ENCODE peak calls at places on chromosomes 12 and 14, in five cellular contexts. I is effector CD4-positive, alpha-beta T cell; F is cardiac muscle cell; S is progenitor cell of endocrine pancreas; M is stimulated activated CD4-positive, alpha-beta T cell treated with anti-CD3 and anti-CD28 coated beads, Interleukin-2, amount 100 ng/mL, for 24 hours. E is an unnamed sample.

GRCh38 chr14:64879635-64880381 is at the start of gene SPTB:
- DNase-seq in F (peak), S (peak), M (peak), I (peak), E (peak)

GRCh38 chr12:80709811-80710726 is 2.6 kb downstream of the MYF6 start:
- DNase-seq in F (peak), S (no peak), M (no peak), I (no peak), E (no peak)

GRCh38 chr14:69620211-69620611 is 8.8 kb downstream of the SUSD6 start:
- DNase-seq in F (no peak), I (no peak), M (no peak), S (no peak), E (no peak)

GRCh38 chr14:41718477-41719166 is 111.9 kb downstream of the LRFN5 start:
- DNase-seq in I (no peak), S (no peak), M (no peak), F (no peak), E (peak)

GRCh38 chr12:113390064-113391043 is 13.3 kb downstream of the SDS start:
- DNase-seq in I (no peak), S (no peak), F (no peak), M (no peak), E (no peak)

GRCh38 chr14:45201908-45202307 is 51.1 kb downstream of the MIS18BP1 start:
- DNase-seq in M (peak), F (peak), S (no peak), I (no peak), E (no peak)

GRCh38 chr14:67529947-67530935 is 2.8 kb upstream of the PLEKHH1 start:
- DNase-seq in F (no peak), S (no peak), M (no peak), I (no peak), E (no peak)

GRCh38 chr12:24255920-24256635 is 306.6 kb upstream of the SOX5 start:
- DNase-seq in S (no peak), I (no peak), F (peak), M (no peak), E (no peak)

GRCh38 chr12:131045705-131046460 is 92.2 kb downstream of the ADGRD1 start:
- DNase-seq in I (no peak), M (no peak), F (no peak), S (no peak), E (no peak)

GRCh38 chr12:62618948-62619347 is 152.3 kb downstream of the MON2 start:
- DNase-seq in M (no peak), I (no peak), F (no peak), S (no peak), E (no peak)

GRCh38 chr12:24780969-24781368 is 167.9 kb downstream of the BCAT1 start:
- DNase-seq in I (no peak), F (no peak), M (no peak), S (no peak), E (no peak)

GRCh38 chr12:58583956-58584355 is 336.3 kb downstream of the LRIG3 start:
- DNase-seq in I (no peak), F (no peak), S (no peak), M (no peak), E (no peak)

GRCh38 chr12:107545737-107546363 is 139.7 kb upstream of the PWP1 start:
- DNase-seq in F (no peak), M (no peak), S (no peak), I (no peak), E (no peak)

GRCh38 chr12:53057816-53058500 is 8.1 kb downstream of the TNS2 start:
- DNase-seq in I (no peak), F (no peak), S (no peak), M (no peak), E (no peak)

GRCh38 chr12:49553512-49554088 is 14.3 kb downstream of the MCRS1 start:
- DNase-seq in M (no peak), I (no peak), F (no peak), S (no peak), E (no peak)

GRCh38 chr12:2432856-2433255 is 361.9 kb upstream of the FKBP4 start:
- DNase-seq in S (no peak), I (no peak), F (no peak), M (no peak), E (no peak)

GRCh38 chr14:29853272-29853671 is 74.4 kb downstream of the PRKD1 start:
- DNase-seq in S (no peak), M (no peak), F (no peak), I (no peak), E (no peak)

GRCh38 chr12:112987561-112987960 is 9.2 kb downstream of the OAS2 start:
- DNase-seq in I (no peak), S (no peak), M (no peak), F (no peak), E (no peak)

GRCh38 chr14:55440385-55440784 is at the start of gene TBPL2:
- DNase-seq in F (no peak), M (no peak), I (no peak), S (no peak), E (no peak)

GRCh38 chr12:107311682-107312081 is 218.3 kb upstream of the CRY1 start:
- DNase-seq in F (no peak), I (no peak), M (no peak), S (no peak), E (peak)

GRCh38 chr12:2764398-2764797 is 30.4 kb upstream of the FKBP4 start:
- DNase-seq in F (no peak), I (no peak), S (no peak), M (no peak), E (no peak)

GRCh38 chr12:27505124-27505523 is 18.9 kb upstream of the PPFIBP1 start:
- DNase-seq in S (no peak), I (no peak), M (no peak), F (no peak), E (no peak)

GRCh38 chr12:76030378-76031080 is 1.0 kb downstream of the PHLDA1 start:
- DNase-seq in S (peak), I (peak), F (peak), M (peak), E (peak)

GRCh38 chr12:118404876-118405521 is 28.6 kb downstream of the SUDS3 start:
- DNase-seq in F (peak), S (peak), I (peak), M (peak), E (peak)

GRCh38 chr14:34554540-34555250 is 15.2 kb upstream of the EAPP start:
- DNase-seq in I (no peak), M (no peak), F (no peak), S (no peak), E (peak)

GRCh38 chr14:55846852-55847471 is 267.0 kb downstream of the KTN1 start:
- DNase-seq in F (no peak), S (no peak), M (no peak), I (no peak), E (no peak)

GRCh38 chr12:89470741-89471504 is 53.7 kb downstream of the GALNT4 start:
- DNase-seq in S (no peak), F (peak), M (no peak), I (no peak), E (no peak)